ENCODE peak calls at places on chromosomes 1 and 21, in four cellular contexts. Y is WTC11, J is K562, T is GM12878. N is an unnamed sample.

GRCh38 chr1:230735447-230735846 is 11.7 kb upstream of the CAPN9 start:
- DNase-seq in T (no peak), J (no peak), Y (no peak), N (no peak)

GRCh38 chr1:36781098-36781497 is 253.2 kb downstream of the GRIK3 start:
- DNase-seq in T (no peak), J (no peak), Y (no peak), N (no peak)

GRCh38 chr1:171653796-171654704 is 1.6 kb upstream of the MYOC start:
- DNase-seq in Y (no peak), J (no peak), T (no peak), N (no peak)

GRCh38 chr1:47660622-47661021 is 222.8 kb downstream of the FOXD2 start:
- DNase-seq in J (no peak), T (no peak), Y (no peak), N (no peak)

GRCh38 chr1:158246650-158247049 is 7.6 kb upstream of the CD1A start:
- DNase-seq in T (no peak), J (no peak), Y (no peak), N (no peak)

GRCh38 chr1:10776206-10776905 is 20.1 kb downstream of the CASZ1 start:
- DNase-seq in Y (no peak), J (no peak), T (no peak), N (no peak)

GRCh38 chr1:209674957-209675566 is at the start of gene G0S2:
- DNase-seq in T (no peak), Y (peak; percentile 63), J (peak; percentile 29), N (no peak)

GRCh38 chr1:1225238-1225845 is 6.5 kb downstream of the SDF4 start:
- DNase-seq in J (no peak), T (no peak), Y (no peak), N (no peak)

GRCh38 chr1:211921579-211922095 is 91.1 kb upstream of the LPGAT1 start:
- DNase-seq in Y (no peak), T (no peak), J (no peak), N (no peak)

GRCh38 chr1:38559180-38559874 is 300.2 kb downstream of the RRAGC start:
- DNase-seq in T (peak; percentile 84), J (no peak), Y (no peak), N (no peak)

GRCh38 chr21:43306911-43307676 is 119.8 kb downstream of the SIK1 start:
- DNase-seq in J (peak; percentile 46), Y (no peak), T (peak; percentile 39), N (peak; percentile 61)

GRCh38 chr1:3032970-3033794 is 11.9 kb downstream of the ACTRT2 start:
- DNase-seq in T (no peak), J (no peak), Y (no peak), N (no peak)

GRCh38 chr1:153395136-153395685 is 4.3 kb upstream of the S100A8 start:
- DNase-seq in J (no peak), Y (no peak), T (no peak), N (no peak)

GRCh38 chr1:168989985-168990384 is 116.5 kb upstream of the ATP1B1 start:
- DNase-seq in Y (no peak), T (no peak), J (no peak), N (no peak)

GRCh38 chr1:185398022-185398421 is 81.0 kb upstream of the IVNS1ABP start:
- DNase-seq in J (no peak), T (no peak), Y (no peak), N (no peak)

GRCh38 chr1:14328687-14329086 is 269.8 kb upstream of the KAZN start:
- DNase-seq in T (no peak), J (no peak), Y (no peak), N (no peak)

GRCh38 chr1:173476197-173476663 is 905 bp upstream of the PRDX6 start:
- DNase-seq in Y (no peak), J (no peak), T (no peak), N (no peak)
- TF ChIP-seq NR2C2 in Y (no peak), J (no peak), T (no peak), N (no peak)

DNA sequence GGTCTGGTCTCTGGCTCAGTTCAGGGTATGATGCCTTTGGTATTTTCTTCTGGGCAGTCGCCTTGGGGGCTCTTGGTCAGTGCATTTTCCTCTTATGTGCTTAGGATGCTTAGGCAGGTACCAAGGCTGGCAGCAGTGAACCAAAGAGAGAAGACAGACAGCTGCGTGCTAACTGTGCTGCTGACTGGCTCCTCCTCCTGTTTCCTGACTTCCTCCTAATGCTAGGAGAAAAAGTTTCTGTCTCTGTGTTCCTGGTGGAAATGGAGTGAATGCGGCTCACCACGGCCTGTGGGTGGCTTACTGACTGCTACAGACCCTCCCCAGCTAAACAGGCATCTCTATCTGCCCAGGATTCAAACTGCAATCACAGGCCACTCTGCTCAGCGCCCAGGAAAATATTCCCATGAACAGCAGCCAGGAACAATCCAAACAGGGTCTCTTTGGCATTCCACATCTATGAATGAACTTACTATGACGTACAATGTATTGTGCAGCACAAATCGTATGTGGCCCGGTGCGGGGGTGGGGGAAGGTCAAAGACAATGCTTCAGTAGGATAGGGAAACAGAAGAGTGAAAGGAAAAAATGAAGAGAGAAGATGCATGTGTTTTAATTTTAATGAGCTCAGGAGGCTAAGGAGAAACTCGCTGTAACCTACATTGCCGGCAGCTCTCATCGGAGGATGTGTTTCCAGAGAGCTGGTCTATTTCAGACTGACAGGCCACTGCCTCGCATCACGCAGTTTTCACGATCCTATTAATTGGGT is 2.8 kb downstream of the ABCG1 start:
- DNase-seq in J (no peak), Y (no peak), T (no peak), N (no peak)
- TF ChIP-seq NR2C2 in J (no peak), Y (no peak), T (no peak), N (no peak)

GRCh38 chr1:247110627-247111258 is 6.6 kb upstream of the ZNF669 start:
- DNase-seq in Y (no peak), J (peak; percentile 55), T (no peak), N (no peak)

GRCh38 chr1:247111636-247112478 is 7.7 kb upstream of the ZNF669 start:
- DNase-seq in Y (peak; percentile 54), J (peak; percentile 83), T (no peak), N (peak; percentile 31)

GRCh38 chr1:247112479-247112781 is 8.3 kb upstream of the ZNF669 start:
- DNase-seq in Y (no peak), T (no peak), J (no peak), N (no peak)

GRCh38 chr1:247113094-247113497 is 8.9 kb upstream of the ZNF669 start:
- DNase-seq in Y (no peak), T (no peak), J (no peak), N (peak; percentile 83)

GRCh38 chr1:247111259-247111635 is 7.1 kb upstream of the ZNF669 start:
- DNase-seq in J (peak; percentile 68), Y (peak; percentile 46), T (no peak), N (no peak)
- TF ChIP-seq NR2C2 in J (no peak), Y (no peak), T (no peak), N (no peak)

GRCh38 chr21:27057997-27058396 is 91.1 kb upstream of the ADAMTS5 start:
- DNase-seq in J (no peak), T (no peak), Y (no peak), N (no peak)

GRCh38 chr21:27060190-27060589 is 93.3 kb upstream of the ADAMTS5 start:
- DNase-seq in Y (no peak), J (no peak), T (no peak), N (no peak)

GRCh38 chr21:27061783-27062182 is 94.9 kb upstream of the ADAMTS5 start:
- DNase-seq in J (no peak), T (no peak), Y (no peak), N (no peak)

GRCh38 chr21:27062441-27062840 is 95.6 kb upstream of the ADAMTS5 start:
- DNase-seq in Y (no peak), J (no peak), T (no peak), N (no peak)

DNA sequence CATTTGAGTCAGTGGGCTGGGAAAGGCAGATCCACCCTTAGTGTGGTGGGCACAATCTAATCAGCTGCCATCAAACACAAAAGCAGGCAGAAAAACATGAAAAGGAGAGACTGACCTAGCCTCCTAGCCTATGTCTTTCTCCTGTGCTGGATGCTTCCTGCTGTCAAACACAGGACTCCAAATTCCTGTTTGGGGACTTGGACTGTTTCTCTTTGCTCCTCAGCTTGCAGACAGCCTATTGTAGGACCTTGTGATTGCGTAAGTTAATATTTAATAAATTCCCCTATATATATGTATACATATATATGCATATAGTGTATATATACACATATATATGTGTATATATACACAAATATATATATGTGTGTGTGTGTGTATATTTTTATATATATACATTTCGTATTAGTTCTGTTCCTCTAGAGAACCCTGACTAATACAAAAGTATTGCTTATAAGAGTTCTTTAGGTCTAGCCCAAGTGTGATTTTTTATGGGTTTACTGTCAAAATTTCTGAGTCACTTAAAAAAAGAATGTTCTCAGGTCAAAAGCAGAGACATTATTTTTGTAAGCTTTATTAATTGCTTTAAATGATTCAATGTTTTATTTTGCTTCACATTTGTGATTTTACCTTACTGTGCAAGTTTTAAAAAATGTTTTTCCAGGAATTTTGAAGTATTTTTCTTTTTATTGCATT is 91.9 kb upstream of the ADAMTS5 start:
- DNase-seq in J (no peak), Y (no peak), T (no peak), N (no peak)
- TF ChIP-seq NR2C2 in J (no peak), Y (no peak), T (no peak), N (no peak)

N was measured in HepG2.